ENCODE peak calls at places on chromosomes 6 and 20, in five cellular contexts. T, S, U, N and H are unnamed samples.

GRCh38 chr6:75563032-75563431 is 38.6 kb upstream of the SENP6 start:
- DNase-seq in S (peak), T (peak), U (no peak), N (peak), H (peak)

GRCh38 chr20:478949-479429 is 16.7 kb upstream of the TBC1D20 start:
- DNase-seq in T (peak), S (peak), U (no peak), N (peak), H (peak)

GRCh38 chr20:17958326-17959256 is 10.0 kb downstream of the SNX5 start:
- DNase-seq in N (peak), S (no peak), T (no peak), U (no peak), H (no peak)

GRCh38 chr6:37507690-37508421 is 8.2 kb upstream of the CCDC167 start:
- DNase-seq in T (no peak), S (no peak), N (no peak), U (no peak), H (peak)

GRCh38 chr20:24697411-24697810 is 228.0 kb downstream of the SYNDIG1 start:
- DNase-seq in T (no peak), S (no peak), N (no peak), U (no peak), H (no peak)

GRCh38 chr6:17268114-17268513 is 13.0 kb upstream of the RBM24 start:
- DNase-seq in N (peak), T (no peak), S (no peak), U (no peak), H (no peak)

GRCh38 chr6:13488896-13489237 is 1.5 kb upstream of the GFOD1 start:
- DNase-seq in N (no peak), S (no peak), U (no peak), T (no peak), H (no peak)

GRCh38 chr20:58621906-58622548 is 29.1 kb upstream of the STX16 start:
- DNase-seq in U (no peak), S (no peak), N (no peak), T (no peak), H (no peak)

GRCh38 chr20:61507778-61508177 is 255.7 kb downstream of the CDH4 start:
- DNase-seq in N (no peak), U (no peak), S (no peak), T (no peak), H (no peak)

GRCh38 chr6:107360476-107360875 is 98.9 kb downstream of the PDSS2 start:
- DNase-seq in U (no peak), T (no peak), S (no peak), N (peak), H (no peak)

GRCh38 chr20:2283706-2284423 is 11.9 kb upstream of the TGM3 start:
- DNase-seq in T (no peak), U (no peak), N (no peak), S (peak), H (no peak)

GRCh38 chr20:2353231-2353630 is 27.5 kb upstream of the TGM6 start:
- DNase-seq in U (no peak), N (no peak), T (no peak), S (no peak), H (no peak)

GRCh38 chr6:62392289-62392688 is 106.3 kb upstream of the KHDRBS2 start:
- DNase-seq in S (no peak), U (no peak), N (no peak), T (no peak), H (no peak)

GRCh38 chr20:15846446-15846845 is 726.8 kb downstream of the KIF16B start:
- DNase-seq in T (no peak), N (no peak), S (no peak), U (no peak), H (no peak)

GRCh38 chr20:18727032-18727508 is 86.5 kb upstream of the SCP2D1 start:
- DNase-seq in N (no peak), U (no peak), T (peak), S (no peak), H (no peak)

GRCh38 chr6:121959501-121959900 is 440.0 kb upstream of the HSF2 start:
- DNase-seq in U (no peak), T (no peak), S (peak), N (no peak), H (no peak)

GRCh38 chr6:168676552-168677317 is 235.8 kb downstream of the SMOC2 start:
- DNase-seq in N (no peak), T (no peak), U (no peak), S (no peak), H (no peak)

GRCh38 chr20:50144362-50144761 is 9.2 kb downstream of the PEDS1 start:
- DNase-seq in T (no peak), S (no peak), U (no peak), N (peak), H (no peak)

GRCh38 chr6:80338201-80338836 is 231.8 kb downstream of the BCKDHB start:
- DNase-seq in T (peak), U (peak), S (peak), N (peak), H (no peak)

GRCh38 chr6:144123836-144124235 is 26.5 kb upstream of the STX11 start:
- DNase-seq in U (no peak), S (no peak), T (no peak), N (no peak), H (no peak)

GRCh38 chr6:141484726-141485125 is 648.0 kb upstream of the GJE1 start:
- DNase-seq in U (peak), N (peak), T (no peak), S (no peak), H (peak)

GRCh38 chr6:63882208-63882607 is 246.6 kb downstream of the PHF3 start:
- DNase-seq in U (no peak), N (no peak), S (no peak), T (no peak), H (peak)

GRCh38 chr6:52570291-52570700 is 6.6 kb downstream of the TRAM2 start:
- DNase-seq in U (no peak), T (no peak), N (no peak), S (peak), H (no peak)

GRCh38 chr6:28985396-28986164 is 19.5 kb downstream of the ZNF311 start:
- DNase-seq in U (no peak), N (peak), S (peak), T (peak), H (peak)

GRCh38 chr6:42010909-42011308 is 39.4 kb upstream of the TAF8 start:
- DNase-seq in T (no peak), U (no peak), N (no peak), S (no peak), H (no peak)

GRCh38 chr6:138219398-138219797 is 1.1 kb upstream of the PBOV1 start:
- DNase-seq in U (no peak), S (no peak), N (no peak), T (no peak), H (no peak)

GRCh38 chr6:74780831-74781230 is 425.0 kb downstream of the COL12A1 start:
- DNase-seq in U (no peak), S (no peak), N (peak), T (no peak), H (no peak)

GRCh38 chr6:122184260-122184934 is 215.1 kb upstream of the HSF2 start:
- DNase-seq in U (no peak), T (peak), S (peak), N (peak), H (peak)

GRCh38 chr6:35485402-35485877 is 11.4 kb downstream of the TEAD3 start:
- DNase-seq in N (no peak), T (no peak), S (peak), U (no peak), H (peak)

GRCh38 chr20:50617022-50617421 is 74.3 kb downstream of the RIPOR3 start:
- DNase-seq in T (no peak), N (no peak), U (no peak), S (no peak), H (no peak)

GRCh38 chr20:2417142-2417541 is 36.4 kb downstream of the TGM6 start:
- DNase-seq in N (no peak), S (no peak), T (no peak), U (no peak), H (no peak)

GRCh38 chr6:111663232-111663631 is 57.6 kb upstream of the TRAF3IP2 start:
- DNase-seq in S (peak), U (no peak), T (no peak), N (no peak), H (no peak)

GRCh38 chr6:16239090-16239797 is 857 bp downstream of the GMPR start:
- DNase-seq in T (peak), U (no peak), N (peak), S (peak), H (peak)

GRCh38 chr6:31791324-31792089 is 4.0 kb downstream of the VARS1 start:
- DNase-seq in N (peak), S (peak), U (no peak), T (peak), H (peak)

GRCh38 chr6:110042670-110043296 is 64.7 kb downstream of the GPR6 start:
- DNase-seq in S (no peak), N (no peak), T (no peak), U (no peak), H (no peak)

GRCh38 chr20:52103469-52103910 is 88.1 kb downstream of the ZFP64 start:
- DNase-seq in T (no peak), S (peak), N (peak), U (no peak), H (no peak)